ENCODE peak calls at places on chromosomes 16 and 17, in six cellular contexts. One of them, this sample, is unnamed.

GRCh38 chr16:81530296-81530721 is 85.7 kb downstream of the CMIP start:
- DNase-seq in mucosa of descending colon: peak
- DNase-seq in right cardiac atrium: no peak
- DNase-seq in mammary epithelial cell: peak
- DNase-seq in heart right ventricle: no peak
- DNase-seq in cardiac fibroblast: no peak
- DNase-seq in this sample: no peak

GRCh38 chr17:39663688-39664580 is 1.2 kb upstream of the TCAP start:
- DNase-seq in mucosa of descending colon: peak
- DNase-seq in right cardiac atrium: peak
- DNase-seq in mammary epithelial cell: no peak
- DNase-seq in heart right ventricle: peak
- DNase-seq in cardiac fibroblast: no peak
- DNase-seq in this sample: no peak

GRCh38 chr17:66152756-66153155 is 39.2 kb downstream of the CEP112 start:
- DNase-seq in mucosa of descending colon: no peak
- DNase-seq in right cardiac atrium: no peak
- DNase-seq in mammary epithelial cell: peak
- DNase-seq in heart right ventricle: no peak
- DNase-seq in cardiac fibroblast: peak
- DNase-seq in this sample: no peak

GRCh38 chr16:49483251-49483650 is 109.6 kb downstream of the C16orf78 start:
- DNase-seq in mucosa of descending colon: peak
- DNase-seq in right cardiac atrium: no peak
- DNase-seq in mammary epithelial cell: no peak
- DNase-seq in heart right ventricle: no peak
- DNase-seq in cardiac fibroblast: no peak
- DNase-seq in this sample: no peak

GRCh38 chr16:87746178-87746577 is 19.6 kb downstream of the KLHDC4 start:
- DNase-seq in mucosa of descending colon: no peak
- DNase-seq in right cardiac atrium: no peak
- DNase-seq in mammary epithelial cell: no peak
- DNase-seq in heart right ventricle: no peak
- DNase-seq in cardiac fibroblast: no peak
- DNase-seq in this sample: no peak

GRCh38 chr17:64402469-64402868 is 11.8 kb upstream of the PECAM1 start:
- DNase-seq in mucosa of descending colon: no peak
- DNase-seq in right cardiac atrium: no peak
- DNase-seq in mammary epithelial cell: no peak
- DNase-seq in heart right ventricle: no peak
- DNase-seq in cardiac fibroblast: no peak
- DNase-seq in this sample: no peak

GRCh38 chr16:12327971-12328726 is 351.6 kb downstream of the SNX29 start:
- DNase-seq in mucosa of descending colon: no peak
- DNase-seq in right cardiac atrium: no peak
- DNase-seq in mammary epithelial cell: no peak
- DNase-seq in heart right ventricle: no peak
- DNase-seq in cardiac fibroblast: no peak
- DNase-seq in this sample: no peak

GRCh38 chr16:11308493-11309283 is 27.6 kb upstream of the PRM1 start:
- DNase-seq in mucosa of descending colon: peak
- DNase-seq in right cardiac atrium: no peak
- DNase-seq in mammary epithelial cell: no peak
- DNase-seq in heart right ventricle: no peak
- DNase-seq in cardiac fibroblast: no peak
- DNase-seq in this sample: no peak

GRCh38 chr16:21650517-21650916 is 1.9 kb downstream of the IGSF6 start:
- DNase-seq in mucosa of descending colon: no peak
- DNase-seq in right cardiac atrium: no peak
- DNase-seq in mammary epithelial cell: no peak
- DNase-seq in heart right ventricle: no peak
- DNase-seq in cardiac fibroblast: peak
- DNase-seq in this sample: no peak

GRCh38 chr17:55577011-55577586 is 65.8 kb upstream of the SMIM36 start:
- DNase-seq in mucosa of descending colon: peak
- DNase-seq in right cardiac atrium: peak
- DNase-seq in mammary epithelial cell: peak
- DNase-seq in heart right ventricle: peak
- DNase-seq in cardiac fibroblast: peak
- DNase-seq in this sample: peak

GRCh38 chr17:54967621-54968258 is 714 bp downstream of the COX11 start:
- DNase-seq in mucosa of descending colon: no peak
- DNase-seq in right cardiac atrium: no peak
- DNase-seq in mammary epithelial cell: peak
- DNase-seq in heart right ventricle: no peak
- DNase-seq in cardiac fibroblast: peak
- DNase-seq in this sample: no peak

GRCh38 chr16:48720266-48720665 is 110.3 kb upstream of the N4BP1 start:
- DNase-seq in mucosa of descending colon: no peak
- DNase-seq in right cardiac atrium: no peak
- DNase-seq in mammary epithelial cell: peak
- DNase-seq in heart right ventricle: no peak
- DNase-seq in cardiac fibroblast: no peak
- DNase-seq in this sample: no peak

GRCh38 chr17:18185391-18185790 is 1.8 kb downstream of the ALKBH5 start:
- DNase-seq in mucosa of descending colon: no peak
- DNase-seq in right cardiac atrium: no peak
- DNase-seq in mammary epithelial cell: no peak
- DNase-seq in heart right ventricle: no peak
- DNase-seq in cardiac fibroblast: peak
- DNase-seq in this sample: no peak

GRCh38 chr16:56847173-56847948 is 17.6 kb upstream of the SLC12A3 start:
- DNase-seq in mucosa of descending colon: no peak
- DNase-seq in right cardiac atrium: no peak
- DNase-seq in mammary epithelial cell: no peak
- DNase-seq in heart right ventricle: no peak
- DNase-seq in cardiac fibroblast: peak
- DNase-seq in this sample: no peak

GRCh38 chr17:45312477-45313418 is 4.1 kb downstream of the MAP3K14 start:
- DNase-seq in mucosa of descending colon: no peak
- DNase-seq in right cardiac atrium: no peak
- DNase-seq in mammary epithelial cell: no peak
- DNase-seq in heart right ventricle: no peak
- DNase-seq in cardiac fibroblast: no peak
- DNase-seq in this sample: no peak

GRCh38 chr16:86566601-86566965 is at the start of gene FOXC2:
- DNase-seq in mucosa of descending colon: peak
- DNase-seq in right cardiac atrium: peak
- DNase-seq in mammary epithelial cell: peak
- DNase-seq in heart right ventricle: peak
- DNase-seq in cardiac fibroblast: peak
- DNase-seq in this sample: peak

GRCh38 chr16:49483651-49484451 is 110.2 kb downstream of the C16orf78 start:
- DNase-seq in mucosa of descending colon: peak
- DNase-seq in right cardiac atrium: no peak
- DNase-seq in mammary epithelial cell: no peak
- DNase-seq in heart right ventricle: no peak
- DNase-seq in cardiac fibroblast: no peak
- DNase-seq in this sample: no peak

GRCh38 chr16:49183911-49184310 is 97.7 kb downstream of the CBLN1 start:
- DNase-seq in mucosa of descending colon: no peak
- DNase-seq in right cardiac atrium: no peak
- DNase-seq in mammary epithelial cell: peak
- DNase-seq in heart right ventricle: no peak
- DNase-seq in cardiac fibroblast: no peak
- DNase-seq in this sample: no peak

GRCh38 chr16:81817789-81818304 is 38.8 kb downstream of the PLCG2 start:
- DNase-seq in mucosa of descending colon: no peak
- DNase-seq in right cardiac atrium: no peak
- DNase-seq in mammary epithelial cell: no peak
- DNase-seq in heart right ventricle: no peak
- DNase-seq in cardiac fibroblast: no peak
- DNase-seq in this sample: no peak

GRCh38 chr17:71885662-71886061 is 235.2 kb upstream of the SOX9 start:
- DNase-seq in mucosa of descending colon: no peak
- DNase-seq in right cardiac atrium: no peak
- DNase-seq in mammary epithelial cell: no peak
- DNase-seq in heart right ventricle: no peak
- DNase-seq in cardiac fibroblast: no peak
- DNase-seq in this sample: no peak

GRCh38 chr16:4611337-4612023 is 3.2 kb downstream of the UBALD1 start:
- DNase-seq in mucosa of descending colon: no peak
- DNase-seq in right cardiac atrium: no peak
- DNase-seq in mammary epithelial cell: no peak
- DNase-seq in heart right ventricle: no peak
- DNase-seq in cardiac fibroblast: peak
- DNase-seq in this sample: no peak

GRCh38 chr17:14604920-14605599 is 304.2 kb downstream of the HS3ST3B1 start:
- DNase-seq in mucosa of descending colon: no peak
- DNase-seq in right cardiac atrium: peak
- DNase-seq in mammary epithelial cell: no peak
- DNase-seq in heart right ventricle: peak
- DNase-seq in cardiac fibroblast: no peak
- DNase-seq in this sample: no peak
- H3K4me3 ChIP-seq in mucosa of descending colon: no peak
- H3K4me3 ChIP-seq in right cardiac atrium: no peak
- H3K4me3 ChIP-seq in mammary epithelial cell: no peak
- H3K4me3 ChIP-seq in heart right ventricle: no peak
- H3K4me3 ChIP-seq in cardiac fibroblast: no peak
- H3K4me3 ChIP-seq in this sample: no peak

GRCh38 chr16:78731785-78732184 is 632.3 kb downstream of the WWOX start:
- DNase-seq in mucosa of descending colon: no peak
- DNase-seq in right cardiac atrium: no peak
- DNase-seq in mammary epithelial cell: no peak
- DNase-seq in heart right ventricle: no peak
- DNase-seq in cardiac fibroblast: no peak
- DNase-seq in this sample: no peak
- H3K4me3 ChIP-seq in mucosa of descending colon: no peak
- H3K4me3 ChIP-seq in right cardiac atrium: no peak
- H3K4me3 ChIP-seq in mammary epithelial cell: no peak
- H3K4me3 ChIP-seq in heart right ventricle: no peak
- H3K4me3 ChIP-seq in cardiac fibroblast: no peak
- H3K4me3 ChIP-seq in this sample: no peak

DNA sequence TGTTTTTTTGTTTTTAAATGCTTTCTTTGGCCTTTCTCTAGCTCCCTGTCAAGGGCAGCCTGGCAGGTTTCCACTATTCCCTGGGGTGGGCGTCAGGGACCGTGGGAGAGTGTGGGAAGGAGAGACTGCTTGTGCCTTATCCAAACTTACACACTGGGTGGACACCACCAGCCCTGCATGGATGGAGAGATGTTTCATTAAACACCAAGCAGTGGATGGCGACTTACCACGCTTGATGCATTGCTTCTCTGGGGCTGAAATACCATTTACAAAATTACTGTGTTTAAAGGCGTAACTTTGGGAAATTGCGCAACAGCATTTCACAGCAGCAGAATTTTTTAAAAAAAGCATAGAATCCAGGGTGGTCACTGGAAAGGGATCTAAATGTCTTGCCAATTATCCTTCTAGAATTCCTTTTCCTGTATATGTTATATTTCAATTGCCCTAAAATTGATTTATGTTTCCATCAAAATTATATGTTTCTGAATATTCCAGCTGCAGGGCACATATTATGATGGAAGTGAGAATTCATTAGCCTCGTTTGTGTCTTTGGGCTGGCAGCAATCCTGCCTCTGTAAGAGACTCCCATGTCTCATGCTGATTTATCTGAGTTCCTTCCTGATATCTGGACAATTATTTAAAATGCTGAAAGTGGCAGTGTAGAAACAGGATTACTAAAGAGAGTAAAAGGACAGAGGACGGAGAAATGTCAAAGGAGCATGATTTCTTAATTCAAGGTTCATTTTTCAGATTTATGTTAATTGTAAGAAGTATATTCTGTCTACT is 247.3 kb downstream of the GRIN2A start:
- DNase-seq in mucosa of descending colon: no peak
- DNase-seq in right cardiac atrium: peak
- DNase-seq in mammary epithelial cell: no peak
- DNase-seq in heart right ventricle: peak
- DNase-seq in cardiac fibroblast: no peak
- DNase-seq in this sample: no peak
- H3K4me3 ChIP-seq in mucosa of descending colon: no peak
- H3K4me3 ChIP-seq in right cardiac atrium: no peak
- H3K4me3 ChIP-seq in mammary epithelial cell: no peak
- H3K4me3 ChIP-seq in heart right ventricle: no peak
- H3K4me3 ChIP-seq in cardiac fibroblast: no peak
- H3K4me3 ChIP-seq in this sample: no peak

GRCh38 chr17:34580685-34581445 is 1.5 kb downstream of the TMEM132E start:
- DNase-seq in mucosa of descending colon: no peak
- DNase-seq in right cardiac atrium: peak
- DNase-seq in mammary epithelial cell: no peak
- DNase-seq in heart right ventricle: no peak
- DNase-seq in cardiac fibroblast: no peak
- DNase-seq in this sample: no peak
- H3K4me3 ChIP-seq in mucosa of descending colon: no peak
- H3K4me3 ChIP-seq in right cardiac atrium: peak
- H3K4me3 ChIP-seq in mammary epithelial cell: no peak
- H3K4me3 ChIP-seq in heart right ventricle: peak
- H3K4me3 ChIP-seq in cardiac fibroblast: no peak
- H3K4me3 ChIP-seq in this sample: no peak

GRCh38 chr17:1765576-1765975 is 3.7 kb downstream of the SERPINF1 start:
- DNase-seq in mucosa of descending colon: no peak
- DNase-seq in right cardiac atrium: no peak
- DNase-seq in mammary epithelial cell: no peak
- DNase-seq in heart right ventricle: no peak
- DNase-seq in cardiac fibroblast: no peak
- DNase-seq in this sample: no peak

GRCh38 chr17:1773755-1774181 is 11.9 kb downstream of the SERPINF1 start:
- DNase-seq in mucosa of descending colon: no peak
- DNase-seq in right cardiac atrium: no peak
- DNase-seq in mammary epithelial cell: no peak
- DNase-seq in heart right ventricle: no peak
- DNase-seq in cardiac fibroblast: peak
- DNase-seq in this sample: no peak

GRCh38 chr17:1766382-1767135 is 4.7 kb downstream of the SERPINF1 start:
- DNase-seq in mucosa of descending colon: no peak
- DNase-seq in right cardiac atrium: peak
- DNase-seq in mammary epithelial cell: no peak
- DNase-seq in heart right ventricle: peak
- DNase-seq in cardiac fibroblast: peak
- DNase-seq in this sample: no peak

GRCh38 chr17:1767358-1767757 is 5.5 kb downstream of the SERPINF1 start:
- DNase-seq in mucosa of descending colon: no peak
- DNase-seq in right cardiac atrium: no peak
- DNase-seq in mammary epithelial cell: no peak
- DNase-seq in heart right ventricle: no peak
- DNase-seq in cardiac fibroblast: no peak
- DNase-seq in this sample: no peak

DNA sequence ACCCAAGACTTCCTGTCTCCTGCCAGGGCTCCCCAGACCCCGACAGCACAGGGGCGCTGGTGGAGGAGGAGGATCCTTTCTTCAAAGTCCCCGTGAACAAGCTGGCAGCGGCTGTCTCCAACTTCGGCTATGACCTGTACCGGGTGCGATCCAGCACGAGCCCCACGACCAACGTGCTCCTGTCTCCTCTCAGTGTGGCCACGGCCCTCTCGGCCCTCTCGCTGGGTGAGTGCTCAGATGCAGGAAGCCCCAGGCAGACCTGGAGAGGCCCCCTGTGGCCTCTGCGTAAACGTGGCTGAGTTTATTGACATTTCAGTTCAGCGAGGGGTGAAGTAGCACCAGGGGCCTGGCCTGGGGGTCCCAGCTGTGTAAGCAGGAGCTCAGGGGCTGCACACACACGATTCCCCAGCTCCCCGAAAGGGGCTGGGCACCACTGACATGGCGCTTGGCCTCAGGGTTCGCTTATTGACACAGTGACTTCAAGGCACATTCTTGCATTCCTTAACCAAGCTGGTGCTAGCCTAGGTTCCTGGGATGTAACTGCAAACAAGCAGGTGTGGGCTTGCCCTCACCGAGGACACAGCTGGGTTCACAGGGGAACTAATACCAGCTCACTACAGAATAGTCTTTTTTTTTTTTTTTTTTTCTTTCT is 8.1 kb downstream of the SERPINF1 start:
- DNase-seq in mucosa of descending colon: no peak
- DNase-seq in right cardiac atrium: no peak
- DNase-seq in mammary epithelial cell: peak
- DNase-seq in heart right ventricle: no peak
- DNase-seq in cardiac fibroblast: no peak
- DNase-seq in this sample: no peak
- H3K4me3 ChIP-seq in mucosa of descending colon: no peak
- H3K4me3 ChIP-seq in right cardiac atrium: no peak
- H3K4me3 ChIP-seq in mammary epithelial cell: no peak
- H3K4me3 ChIP-seq in heart right ventricle: no peak
- H3K4me3 ChIP-seq in cardiac fibroblast: no peak
- H3K4me3 ChIP-seq in this sample: no peak

This sample was measured in skeletal muscle cell.